ENCODE peak calls at places on chromosome 22, in eight cellular contexts. V is OCI-M1; S is fibroblast of villous mesenchyme; U is CD4-positive, alpha-beta T cell; L is brain microvascular endothelial cell; Q is AG04450; Z is hypothalamus; M is progenitor cell of endocrine pancreas. Y is an unnamed sample.
A peak's percentile ranks its signal among the peaks of the same experiment; 100 is the strongest.

GRCh38 chr22:32880906-32881596 is 79.5 kb downstream of the TIMP3 start:
- DNase-seq in V (peak; percentile 96), S (peak; percentile 90), U (peak; percentile 1), L (peak; percentile 72), Q (peak; percentile 30), Z (no peak), M (no peak), Y (peak; percentile 82)

GRCh38 chr22:37274380-37274862 is 7.9 kb upstream of the CYTH4 start:
- DNase-seq in V (peak; percentile 79), S (no peak), U (no peak), L (no peak), Q (no peak), Z (no peak), M (no peak), Y (peak; percentile 68)

GRCh38 chr22:20572132-20572802 is 64.9 kb downstream of the MED15 start:
- DNase-seq in V (no peak), S (no peak), U (no peak), L (no peak), Q (no peak), Z (no peak), M (no peak), Y (no peak)

GRCh38 chr22:41204066-41204465 is 1.0 kb upstream of the L3MBTL2 start:
- DNase-seq in V (no peak), S (no peak), U (no peak), L (no peak), Q (no peak), Z (no peak), M (no peak), Y (no peak)

GRCh38 chr22:43050995-43051394 is 36.0 kb upstream of the PACSIN2 start:
- DNase-seq in V (peak; percentile 9), S (no peak), U (no peak), L (no peak), Q (no peak), Z (no peak), M (no peak), Y (no peak)

GRCh38 chr22:45318558-45319318 is 9.0 kb downstream of the FAM118A start:
- DNase-seq in V (peak; percentile 11), S (peak; percentile 74), U (no peak), L (no peak), Q (no peak), Z (no peak), M (no peak), Y (no peak)

GRCh38 chr22:37310815-37311595 is 28.7 kb downstream of the CYTH4 start:
- DNase-seq in V (no peak), S (no peak), U (no peak), L (no peak), Q (no peak), Z (no peak), M (no peak), Y (peak; percentile 64)

GRCh38 chr22:21707677-21708076 is 27.9 kb downstream of the YPEL1 start:
- DNase-seq in V (peak; percentile 44), S (peak; percentile 84), U (no peak), L (no peak), Q (no peak), Z (no peak), M (no peak), Y (no peak)

GRCh38 chr22:26669060-26669481 is 11.7 kb downstream of the MIAT start:
- DNase-seq in V (peak; percentile 80), S (peak; percentile 52), U (no peak), L (peak; percentile 40), Q (no peak), Z (no peak), M (no peak), Y (no peak)

GRCh38 chr22:45082795-45083194 is 73.0 kb upstream of the PHF21B start:
- DNase-seq in V (no peak), S (no peak), U (no peak), L (no peak), Q (no peak), Z (no peak), M (no peak), Y (no peak)

GRCh38 chr22:47567741-47568140 is 805.3 kb downstream of the TBC1D22A start:
- DNase-seq in V (no peak), S (no peak), U (no peak), L (no peak), Q (no peak), Z (no peak), M (no peak), Y (no peak)

GRCh38 chr22:30646518-30647160 is 11.1 kb downstream of the SLC35E4 start:
- DNase-seq in V (no peak), S (no peak), U (no peak), L (no peak), Q (no peak), Z (no peak), M (no peak), Y (no peak)

GRCh38 chr22:44067901-44068300 is 43.8 kb downstream of the PARVB start:
- DNase-seq in V (no peak), S (no peak), U (no peak), L (no peak), Q (no peak), Z (no peak), M (no peak), Y (no peak)

GRCh38 chr22:38417252-38418060 is 37.5 kb downstream of the KCNJ4 start:
- DNase-seq in V (no peak), S (no peak), U (no peak), L (no peak), Q (no peak), Z (no peak), M (no peak), Y (no peak)

GRCh38 chr22:20975541-20976290 is 6.4 kb upstream of the LZTR1 start:
- DNase-seq in V (no peak), S (no peak), U (no peak), L (no peak), Q (no peak), Z (no peak), M (no peak), Y (no peak)

GRCh38 chr22:49664891-49665290 is 162.8 kb downstream of the BRD1 start:
- DNase-seq in V (no peak), S (no peak), U (no peak), L (no peak), Q (no peak), Z (no peak), M (no peak), Y (no peak)

GRCh38 chr22:32532819-32533128 is 58.2 kb downstream of the FBXO7 start:
- DNase-seq in V (no peak), S (no peak), U (no peak), L (no peak), Q (no peak), Z (no peak), M (no peak), Y (no peak)

GRCh38 chr22:29265306-29265705 is 2.5 kb downstream of the RHBDD3 start:
- DNase-seq in V (no peak), S (no peak), U (no peak), L (no peak), Q (no peak), Z (no peak), M (no peak), Y (no peak)

GRCh38 chr22:19964701-19965386 is 23.2 kb upstream of the TXNRD2 start:
- DNase-seq in V (no peak), S (no peak), U (no peak), L (no peak), Q (no peak), Z (no peak), M (no peak), Y (no peak)

GRCh38 chr22:18115844-18116480 is 5.4 kb downstream of the TUBA8 start:
- DNase-seq in V (no peak), S (no peak), U (no peak), L (no peak), Q (no peak), Z (no peak), M (no peak), Y (no peak)

GRCh38 chr22:50191041-50191740 is 5.5 kb downstream of the TRABD start:
- DNase-seq in V (peak; percentile 69), S (peak; percentile 61), U (peak; percentile 70), L (no peak), Q (no peak), Z (no peak), M (no peak), Y (no peak)

GRCh38 chr22:44188316-44188715 is 7.6 kb downstream of the PARVG start:
- DNase-seq in V (no peak), S (no peak), U (no peak), L (no peak), Q (no peak), Z (no peak), M (no peak), Y (no peak)

GRCh38 chr22:33650244-33650643 is 270.0 kb downstream of the LARGE1 start:
- DNase-seq in V (no peak), S (no peak), U (no peak), L (no peak), Q (no peak), Z (no peak), M (no peak), Y (no peak)

GRCh38 chr22:41367680-41368542 is 13.8 kb upstream of the TEF start:
- DNase-seq in V (no peak), S (peak; percentile 33), U (no peak), L (no peak), Q (no peak), Z (no peak), M (no peak), Y (peak; percentile 65)

GRCh38 chr22:23243859-23244689 is 63.8 kb downstream of the BCR start:
- DNase-seq in V (no peak), S (no peak), U (no peak), L (no peak), Q (no peak), Z (no peak), M (no peak), Y (no peak)

GRCh38 chr22:27107824-27108223 is 450.4 kb downstream of the MIAT start:
- DNase-seq in V (peak; percentile 63), S (peak; percentile 93), U (no peak), L (peak; percentile 97), Q (no peak), Z (no peak), M (no peak), Y (peak; percentile 91)

GRCh38 chr22:43789452-43789851 is 22.7 kb downstream of the EFCAB6 start:
- DNase-seq in V (no peak), S (peak; percentile 93), U (no peak), L (peak; percentile 33), Q (peak; percentile 46), Z (no peak), M (no peak), Y (peak; percentile 67)

GRCh38 chr22:19061471-19062138 is 60.6 kb downstream of the DGCR2 start:
- DNase-seq in V (no peak), S (no peak), U (no peak), L (no peak), Q (no peak), Z (no peak), M (no peak), Y (peak; percentile 21)

GRCh38 chr22:30893434-30894370 is 74.9 kb downstream of the MORC2 start:
- DNase-seq in V (no peak), S (no peak), U (no peak), L (no peak), Q (no peak), Z (no peak), M (no peak), Y (no peak)

GRCh38 chr22:45805413-45805812 is 133.8 kb downstream of the ATXN10 start:
- DNase-seq in V (no peak), S (no peak), U (no peak), L (peak; percentile 17), Q (no peak), Z (no peak), M (no peak), Y (no peak)

GRCh38 chr22:42905702-42906183 is 48.7 kb upstream of the ARFGAP3 start:
- DNase-seq in V (no peak), S (no peak), U (no peak), L (no peak), Q (no peak), Z (no peak), M (no peak), Y (no peak)

GRCh38 chr22:46993626-46994025 is 231.2 kb downstream of the TBC1D22A start:
- DNase-seq in V (no peak), S (no peak), U (no peak), L (no peak), Q (no peak), Z (no peak), M (no peak), Y (no peak)

GRCh38 chr22:36304429-36304828 is 51.5 kb downstream of the APOL1 start:
- DNase-seq in V (no peak), S (no peak), U (no peak), L (no peak), Q (no peak), Z (no peak), M (no peak), Y (no peak)

GRCh38 chr22:20463324-20464095 is 25.9 kb upstream of the SCARF2 start:
- DNase-seq in V (peak; percentile 45), S (no peak), U (peak; percentile 39), L (no peak), Q (no peak), Z (no peak), M (no peak), Y (no peak)

Y was measured in right atrium auricular region.